ENCODE peak calls at places on chromosomes 13 and 19, in ten cellular contexts. M, B, Q, Z, L, E, T, X, J and Y are unnamed samples. For H3K27me3, the result is how much of the 10 kb centered on the place peaks cover.

GRCh38 chr13:58025821-58026220 is 394.3 kb downstream of the PCDH17 start:
- DNase-seq in X (no peak), M (no peak), E (no peak), J (no peak), Z (no peak), L (no peak), Q (no peak), T (no peak), B (no peak), Y (no peak)

GRCh38 chr13:114064516-114065140 is 67.8 kb downstream of the RASA3 start:
- DNase-seq in X (peak), E (no peak), M (peak), J (no peak), T (peak), Q (peak), L (no peak), Z (no peak), B (no peak), Y (peak)

GRCh38 chr19:41426952-41427646 is at the start of gene B3GNT8:
- DNase-seq in B (peak), T (peak), M (peak), Q (peak), X (peak), Z (peak), E (no peak), L (peak), J (peak), Y (peak)

GRCh38 chr13:66171821-66172220 is 1058.3 kb downstream of the PCDH9 start:
- DNase-seq in Q (no peak), B (no peak), E (no peak), Z (no peak), J (no peak), L (no peak), M (no peak), X (no peak), T (no peak), Y (no peak)

GRCh38 chr13:46607768-46608553 is 55.0 kb downstream of the LRCH1 start:
- DNase-seq in Q (no peak), E (no peak), T (no peak), Z (no peak), L (no peak), X (no peak), B (no peak), J (no peak), M (no peak), Y (no peak)

GRCh38 chr13:79549355-79550106 is 68.6 kb downstream of the NDFIP2 start:
- DNase-seq in L (no peak), Z (peak), M (peak), E (no peak), T (no peak), J (no peak), B (no peak), Q (no peak), X (no peak), Y (peak)

GRCh38 chr19:50794074-50794777 is 4.0 kb downstream of the ACP4 start:
- DNase-seq in T (no peak), Z (peak), E (no peak), Q (no peak), B (no peak), X (no peak), L (no peak), M (no peak), J (no peak), Y (no peak)

GRCh38 chr13:47004022-47004421 is 107.2 kb upstream of the HTR2A start:
- DNase-seq in Z (no peak), Q (no peak), E (no peak), B (no peak), T (no peak), X (no peak), M (peak), L (no peak), J (no peak), Y (no peak)

GRCh38 chr13:51971520-51972426 is 39.5 kb downstream of the ATP7B start:
- DNase-seq in T (no peak), B (no peak), Q (no peak), M (no peak), J (no peak), E (no peak), X (no peak), L (no peak), Z (no peak), Y (no peak)

GRCh38 chr19:17001603-17002183 is 24.9 kb downstream of the CPAMD8 start:
- DNase-seq in J (no peak), T (no peak), X (no peak), Q (no peak), E (no peak), Z (no peak), B (peak), M (no peak), L (peak), Y (no peak)

GRCh38 chr19:39270091-39270871 is 2.1 kb downstream of the IFNL2 start:
- DNase-seq in J (no peak), X (no peak), L (no peak), M (peak), Z (no peak), Q (no peak), E (no peak), B (no peak), T (no peak), Y (no peak)

GRCh38 chr19:36750066-36750691 is 22.4 kb downstream of the ZNF850 start:
- DNase-seq in E (no peak), Q (no peak), J (no peak), Z (no peak), M (no peak), X (no peak), T (no peak), L (no peak), B (no peak), Y (no peak)

GRCh38 chr13:28220166-28220565 is 81.8 kb downstream of the PAN3 start:
- DNase-seq in X (no peak), J (no peak), E (no peak), M (peak), L (no peak), T (no peak), B (no peak), Z (no peak), Q (no peak), Y (peak)

GRCh38 chr13:112814905-112815585 is 125.2 kb downstream of the ATP11A start:
- DNase-seq in J (no peak), Q (peak), E (no peak), Z (no peak), X (no peak), B (no peak), L (no peak), T (peak), M (peak), Y (peak)

GRCh38 chr19:49613374-49613773 is 22.4 kb downstream of the PRR12 start:
- DNase-seq in Q (no peak), X (no peak), J (no peak), Z (no peak), L (no peak), T (no peak), E (peak), B (no peak), M (no peak), Y (peak)

GRCh38 chr19:17579523-17580244 is 24.2 kb downstream of the COLGALT1 start:
- DNase-seq in T (no peak), J (peak), Z (peak), B (no peak), M (peak), X (peak), L (peak), E (peak), Q (peak), Y (peak)

GRCh38 chr19:35977446-35978222 is 17.4 kb upstream of the SDHAF1 start:
- DNase-seq in Q (no peak), Z (peak), E (no peak), X (no peak), T (no peak), M (no peak), L (peak), J (no peak), B (no peak), Y (no peak)

GRCh38 chr13:113192902-113193301 is 15.6 kb downstream of the PCID2 start:
- DNase-seq in L (no peak), Z (no peak), X (no peak), E (no peak), Q (no peak), B (no peak), M (peak), T (no peak), J (no peak), Y (peak)

GRCh38 chr13:78309497-78310180 is 293.7 kb downstream of the POU4F1 start:
- DNase-seq in B (no peak), Q (no peak), L (no peak), M (no peak), J (no peak), T (no peak), X (no peak), E (no peak), Z (no peak), Y (no peak)

GRCh38 chr13:40665754-40666057 is 735 bp downstream of the FOXO1 start:
- DNase-seq in T (no peak), B (peak), L (no peak), E (no peak), J (no peak), Q (peak), M (no peak), Z (peak), X (no peak), Y (peak)

GRCh38 chr13:52809310-52809769 is 39.1 kb downstream of the PCDH8 start:
- DNase-seq in E (peak), L (peak), Z (peak), X (no peak), J (no peak), Q (peak), M (peak), T (no peak), B (peak), Y (peak)

GRCh38 chr13:24627090-24627714 is 53.0 kb upstream of the ATP12A start:
- DNase-seq in J (no peak), L (peak), Z (peak), T (no peak), M (no peak), B (no peak), Q (no peak), X (no peak), E (no peak), Y (no peak)

GRCh38 chr19:14494910-14495677 is 833 bp downstream of the GIPC1 start:
- DNase-seq in M (no peak), X (no peak), L (no peak), Z (no peak), B (no peak), Q (no peak), T (peak), E (peak), J (no peak), Y (no peak)

GRCh38 chr19:57363734-57364181 is 407 bp downstream of the TRAPPC2B start:
- DNase-seq in T (no peak), J (no peak), B (no peak), Q (no peak), M (peak), X (no peak), L (no peak), Z (peak), E (no peak), Y (no peak)

GRCh38 chr13:48303331-48304131 is at the start of gene RB1:
- DNase-seq in L (peak), T (peak), M (peak), J (peak), E (peak), Z (peak), Q (peak), X (peak), B (peak), Y (peak)

GRCh38 chr19:3108775-3109174 is 14.6 kb downstream of the GNA11 start:
- DNase-seq in X (peak), Q (peak), B (peak), T (no peak), E (no peak), Z (peak), M (peak), J (peak), L (peak), Y (peak)

GRCh38 chr19:55464039-55464668 is 397 bp downstream of the C19orf85 start:
- DNase-seq in X (no peak), Z (no peak), J (no peak), E (no peak), T (no peak), B (no peak), L (peak), Q (no peak), M (no peak), Y (no peak)

GRCh38 chr13:92833071-92833470 is 393.5 kb upstream of the GPC6 start:
- DNase-seq in Z (no peak), M (peak), L (no peak), B (no peak), E (no peak), X (no peak), Q (no peak), J (no peak), T (no peak), Y (peak)

GRCh38 chr19:5337126-5337525 is 3.5 kb downstream of the PTPRS start:
- DNase-seq in X (no peak), E (no peak), Q (no peak), M (no peak), L (no peak), T (no peak), Z (no peak), B (no peak), J (no peak), Y (no peak)
- H3K27me3 ChIP-seq in X (under half), E (under half), Q (half or more), M (under half), L (under half), T (under half), Z (under half), B (under half), J (under half), Y (under half)

DNA sequence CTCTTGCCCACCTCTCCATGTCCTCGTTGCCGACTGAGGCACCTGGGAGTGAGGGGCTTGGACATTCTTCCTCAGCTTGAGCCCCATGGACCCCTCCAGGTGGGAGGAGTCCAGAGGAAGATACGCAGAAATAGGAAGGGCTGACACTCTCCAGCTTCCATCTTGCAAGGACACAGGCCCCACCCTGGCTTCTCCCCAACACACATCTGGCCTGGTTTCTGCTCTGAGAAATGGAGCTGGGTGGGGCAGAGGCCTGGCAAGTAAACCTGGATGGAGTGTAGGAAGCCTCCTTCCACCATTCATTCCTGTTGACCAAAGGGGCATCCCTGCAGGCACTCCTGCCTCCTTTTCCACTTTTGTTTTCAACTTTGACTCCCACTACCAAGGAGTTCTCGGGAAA is 50.5 kb downstream of the NFIX start:
- DNase-seq in M (no peak), X (no peak), Z (no peak), Q (no peak), B (no peak), L (no peak), E (no peak), J (no peak), T (no peak), Y (no peak)
- H3K27me3 ChIP-seq in M (under half), X (under half), Z (under half), Q (under half), B (under half), L (half or more), E (under half), J (under half), T (under half), Y (under half)

DNA sequence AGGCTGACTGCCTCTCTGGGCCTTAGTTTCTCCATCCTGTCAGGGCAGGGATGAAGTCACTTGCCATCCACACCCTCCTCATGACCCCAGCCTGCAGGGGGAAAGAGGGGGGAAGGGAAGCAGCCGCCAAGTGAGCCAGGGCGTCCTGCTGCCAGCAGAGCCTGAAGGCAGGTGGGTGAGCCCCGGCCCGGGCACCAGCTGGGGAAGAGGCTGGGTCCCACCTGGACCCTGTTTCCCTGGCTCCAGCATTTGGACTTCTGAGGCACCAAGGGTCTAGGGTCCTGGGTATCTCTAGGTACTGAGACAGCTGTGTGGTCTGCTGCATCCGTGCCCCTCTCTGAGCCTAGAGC is 855 bp downstream of the ADAMTSL5 start:
- DNase-seq in Z (no peak), L (no peak), M (no peak), E (no peak), Q (no peak), T (no peak), B (no peak), J (no peak), X (no peak), Y (no peak)
- H3K27me3 ChIP-seq in Z (under half), L (under half), M (under half), E (under half), Q (half or more), T (under half), B (under half), J (under half), X (under half), Y (under half)

DNA sequence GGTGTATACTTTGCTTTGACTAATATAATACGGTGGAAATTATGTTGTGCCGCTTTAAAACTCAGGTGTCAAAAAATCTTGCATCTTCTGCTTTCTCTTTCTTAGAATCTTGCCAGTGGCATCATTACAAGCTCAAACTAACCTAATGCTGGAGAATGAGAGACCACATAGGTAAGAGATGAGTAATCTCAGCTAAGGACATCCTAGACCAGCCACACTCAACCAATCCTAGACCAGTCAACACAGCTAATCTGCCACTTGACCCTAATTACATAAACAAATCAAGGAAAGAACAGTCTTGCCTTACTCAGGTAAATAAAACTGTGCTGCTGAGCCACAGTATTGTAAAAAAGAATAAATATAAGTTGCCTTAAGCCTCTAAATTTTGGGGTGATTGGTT is 1323.9 kb upstream of the SPRY2 start:
- DNase-seq in Q (no peak), Z (no peak), M (no peak), E (no peak), X (no peak), T (no peak), L (no peak), B (no peak), J (no peak), Y (no peak)
- H3K27me3 ChIP-seq in Q (under half), Z (under half), M (under half), E (under half), X (under half), T (under half), L (under half), B (under half), J (under half), Y (under half)

DNA sequence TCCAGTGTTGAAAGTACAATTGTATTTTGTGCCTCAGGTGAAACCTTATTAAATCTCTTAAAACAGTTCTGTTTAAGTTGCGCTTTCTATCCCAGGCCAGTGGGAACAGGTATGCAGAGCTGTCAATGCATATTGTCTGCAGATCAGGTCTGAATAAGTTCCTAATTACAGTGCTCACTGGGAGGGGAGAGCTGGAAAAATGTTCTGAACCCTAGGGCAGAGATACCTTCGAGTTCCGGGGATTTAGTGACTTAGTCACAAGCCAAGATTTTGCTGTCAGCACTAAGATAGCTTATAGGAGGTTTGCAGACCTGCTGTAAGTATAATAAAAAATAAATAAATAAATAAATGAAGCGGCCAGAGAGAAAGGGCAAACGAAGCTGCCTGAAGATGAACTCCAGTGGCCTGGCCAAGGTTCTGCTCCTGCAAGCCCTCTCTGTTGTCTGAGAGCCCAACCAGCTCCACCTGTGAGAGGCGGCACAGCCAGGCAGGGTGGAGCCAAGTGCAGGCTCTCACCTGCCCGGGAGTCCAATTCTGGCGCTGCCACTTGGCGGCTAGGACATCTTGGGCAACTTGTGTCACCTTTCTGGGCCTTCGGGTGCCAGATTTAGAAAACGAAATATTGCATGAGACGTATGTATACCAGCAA is 97.9 kb upstream of the SLC7A1 start:
- DNase-seq in X (no peak), Z (no peak), J (no peak), Q (no peak), M (no peak), T (no peak), B (no peak), L (no peak), E (no peak), Y (no peak)
- H3K27me3 ChIP-seq in X (under half), Z (under half), J (under half), Q (under half), M (under half), T (under half), B (under half), L (under half), E (under half), Y (under half)